ENCODE peak calls at places on chromosomes 13 and 19, in five cellular contexts. B is heart right ventricle, N is mesendoderm, Q is choroid plexus epithelial cell, G is DND-41. O is an unnamed sample.

GRCh38 chr13:95267662-95268369 is 33.4 kb downstream of the ABCC4 start:
- DNase-seq in G (no peak), Q (peak; percentile 93), B (no peak), N (peak; percentile 11), O (peak; percentile 88)

GRCh38 chr13:42064259-42064658 is 15.8 kb downstream of the DGKH start:
- DNase-seq in N (no peak), B (no peak), G (no peak), Q (peak; percentile 96), O (peak; percentile 61)

GRCh38 chr13:34617684-34618083 is 324.4 kb upstream of the NBEA start:
- DNase-seq in G (no peak), B (no peak), Q (no peak), N (peak; percentile 25), O (no peak)

GRCh38 chr19:41426952-41427646 is at the start of gene B3GNT8:
- DNase-seq in Q (peak; percentile 70), B (peak; percentile 90), N (peak; percentile 94), G (peak; percentile 51), O (peak; percentile 97)

GRCh38 chr13:25561842-25562241 is 190.1 kb downstream of the ATP8A2 start:
- DNase-seq in B (no peak), Q (no peak), G (no peak), N (no peak), O (no peak)

GRCh38 chr13:44578064-44578394 is 1.9 kb upstream of the TSC22D1 start:
- DNase-seq in Q (no peak), N (peak; percentile 74), B (no peak), G (no peak), O (peak; percentile 85)

GRCh38 chr19:55674459-55674840 is 576 bp upstream of the EPN1 start:
- DNase-seq in B (no peak), Q (no peak), G (no peak), N (no peak), O (no peak)

GRCh38 chr19:51071006-51071405 is 6.1 kb upstream of the KLK13 start:
- DNase-seq in N (no peak), G (no peak), Q (no peak), B (no peak), O (no peak)

GRCh38 chr13:77698211-77699058 is 948 bp downstream of the SLAIN1 start:
- DNase-seq in Q (no peak), B (peak; percentile 15), N (peak; percentile 53), G (peak; percentile 48), O (peak; percentile 35)

GRCh38 chr13:92657565-92657964 is 569.0 kb upstream of the GPC6 start:
- DNase-seq in Q (peak; percentile 75), B (no peak), N (no peak), G (no peak), O (no peak)

GRCh38 chr19:23409392-23410048 is 14.2 kb upstream of the ZNF91 start:
- DNase-seq in G (peak; percentile 23), N (no peak), B (no peak), Q (no peak), O (no peak)

GRCh38 chr19:42076375-42076944 is 494 bp downstream of the ZNF574 start:
- DNase-seq in B (peak; percentile 42), N (no peak), Q (no peak), G (peak; percentile 69), O (no peak)

GRCh38 chr13:62327367-62327766 is 911.7 kb upstream of the PCDH20 start:
- DNase-seq in G (no peak), B (no peak), N (no peak), Q (no peak), O (no peak)

GRCh38 chr19:18904334-18905057 is 8.5 kb upstream of the CERS1 start:
- DNase-seq in B (no peak), Q (no peak), G (no peak), N (no peak), O (no peak)

GRCh38 chr19:11375143-11375948 is 880 bp downstream of the SWSAP1 start:
- DNase-seq in B (peak; percentile 53), N (peak; percentile 72), Q (no peak), G (peak; percentile 91), O (peak; percentile 69)

GRCh38 chr13:45113809-45114208 is 6.5 kb upstream of the GTF2F2 start:
- DNase-seq in Q (no peak), G (no peak), N (no peak), B (no peak), O (no peak)

GRCh38 chr13:73708393-73708985 is 425.7 kb downstream of the KLF12 start:
- DNase-seq in G (peak; percentile 62), B (no peak), N (peak; percentile 76), Q (peak; percentile 87), O (peak; percentile 77)

GRCh38 chr19:9836021-9836420 is 903 bp downstream of the PIN1 start:
- DNase-seq in B (no peak), N (no peak), Q (peak; percentile 60), G (peak; percentile 31), O (no peak)

GRCh38 chr19:9834726-9835506 is at the start of gene PIN1:
- DNase-seq in N (peak; percentile 99), B (peak; percentile 99), Q (peak; percentile 99), G (peak; percentile 100), O (peak; percentile 99)

GRCh38 chr19:9838324-9838723 is 3.2 kb downstream of the PIN1 start:
- DNase-seq in N (no peak), Q (no peak), B (no peak), G (no peak), O (no peak)

GRCh38 chr19:9835507-9835949 is 410 bp downstream of the PIN1 start:
- DNase-seq in N (no peak), Q (no peak), B (no peak), G (no peak), O (no peak)

GRCh38 chr19:9834302-9834725 is 804 bp upstream of the PIN1 start:
- DNase-seq in N (no peak), B (no peak), Q (no peak), G (no peak), O (no peak)
- H3K4me3 ChIP-seq in N (no peak overlapping the region), B (peak overlapping the region; percentile 97), Q (peak overlapping the region; percentile 84), G (peak overlapping the region; percentile 32), O (peak overlapping the region; percentile 90)

DNA sequence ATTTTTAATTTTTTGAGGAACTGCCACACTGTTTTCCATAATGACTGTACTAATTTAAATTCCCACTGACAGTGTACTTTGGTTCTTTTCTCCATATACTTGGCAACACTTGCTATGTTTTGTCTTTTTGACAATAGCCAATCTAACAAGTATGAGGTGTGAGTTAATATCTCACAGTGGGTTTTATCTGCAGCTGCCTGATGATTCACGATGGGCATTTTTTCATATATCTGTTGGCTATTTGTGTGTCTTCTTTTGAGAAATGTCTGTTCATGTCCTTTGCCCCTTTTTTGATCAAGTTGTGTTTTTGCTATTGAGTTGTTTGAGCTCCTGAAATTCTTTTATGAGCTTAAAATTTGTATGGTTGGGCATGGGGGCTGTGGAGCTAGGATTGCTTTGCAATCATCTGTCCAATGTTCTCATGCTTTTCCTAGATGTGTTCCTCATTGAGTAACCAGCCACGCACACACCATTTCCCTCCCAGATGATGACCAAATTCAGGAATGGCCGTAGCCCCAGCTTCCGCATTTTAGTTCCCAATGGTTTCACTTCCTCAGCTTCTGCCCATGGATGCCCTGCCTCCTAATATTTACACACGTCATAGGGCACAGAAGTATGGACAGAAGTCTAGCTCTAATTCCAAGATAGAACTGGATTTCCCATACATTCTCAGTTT is 379.9 kb upstream of the SGCG start:
- DNase-seq in B (no peak), N (no peak), G (no peak), Q (no peak), O (no peak)
- H3K4me3 ChIP-seq in B (no peak overlapping the region), N (no peak overlapping the region), G (no peak overlapping the region), Q (no peak overlapping the region), O (no peak overlapping the region)

GRCh38 chr13:113884821-113885220 is 20.9 kb upstream of the GAS6 start:
- DNase-seq in B (no peak), G (no peak), Q (no peak), N (no peak), O (no peak)

GRCh38 chr13:113883314-113883811 is 19.5 kb upstream of the GAS6 start:
- DNase-seq in Q (no peak), B (no peak), N (no peak), G (no peak), O (no peak)

GRCh38 chr13:113882266-113882627 is 18.4 kb upstream of the GAS6 start:
- DNase-seq in Q (no peak), G (no peak), B (peak; percentile 79), N (no peak), O (no peak)

GRCh38 chr13:113882716-113883115 is 18.8 kb upstream of the GAS6 start:
- DNase-seq in Q (no peak), G (no peak), N (no peak), B (no peak), O (no peak)

GRCh38 chr13:113883921-113884804 is 20.3 kb upstream of the GAS6 start:
- DNase-seq in Q (no peak), B (no peak), G (no peak), N (no peak), O (no peak)
- H3K4me3 ChIP-seq in Q (no peak overlapping the region), B (no peak overlapping the region), G (no peak overlapping the region), N (no peak overlapping the region), O (no peak overlapping the region)

GRCh38 chr19:44752123-44752815 is 3.8 kb downstream of the BCL3 start:
- DNase-seq in B (no peak), N (no peak), G (no peak), Q (no peak), O (no peak)
- H3K4me3 ChIP-seq in B (peak overlapping the region; percentile 57), N (no peak overlapping the region), G (no peak overlapping the region), Q (no peak overlapping the region), O (no peak overlapping the region)

DNA sequence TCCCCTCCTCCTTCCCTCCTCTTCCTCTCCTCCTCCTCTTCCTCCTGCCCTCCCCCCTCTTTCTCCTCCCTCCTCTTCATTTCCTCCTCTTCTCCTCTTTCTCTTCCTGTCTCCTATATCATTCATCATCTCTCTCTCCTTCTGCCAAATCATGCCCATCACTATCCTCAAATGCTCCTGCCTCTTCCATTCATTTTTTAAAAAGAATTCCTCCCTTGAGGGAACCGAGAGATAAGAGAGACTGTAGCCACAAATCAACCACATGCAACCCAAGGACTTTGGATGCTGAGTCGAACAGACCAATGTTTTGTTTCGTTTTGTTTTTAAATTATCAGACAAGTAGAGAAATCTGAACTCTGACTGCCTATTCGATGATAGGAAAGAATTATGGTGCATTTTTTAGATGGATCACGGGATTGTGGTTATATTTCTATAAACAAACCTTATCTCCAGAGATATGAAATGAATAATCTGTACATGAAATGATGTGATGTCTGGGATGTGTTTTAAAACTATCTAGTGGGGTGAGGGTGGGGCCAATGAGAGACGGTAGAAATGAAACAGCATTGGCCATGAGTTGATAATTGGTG is 9.5 kb upstream of the ZNF541 start:
- DNase-seq in N (no peak), G (no peak), B (no peak), Q (peak; percentile 81), O (no peak)
- H3K4me3 ChIP-seq in N (no peak overlapping the region), G (no peak overlapping the region), B (no peak overlapping the region), Q (peak overlapping the region; percentile 17), O (no peak overlapping the region)

O was measured in SJCRH30.